ENCODE peak calls at places on chromosome 7, in ten cellular contexts. B, F, L, C, E, D, Y, X, H and Z are unnamed samples.

GRCh38 chr7:52114509-52114908 is 797.9 kb upstream of the COBL start:
- DNase-seq in B (no peak), F (no peak), L (no peak), C (no peak), E (no peak), D (no peak), Y (no peak), X (no peak), H (no peak), Z (no peak)

GRCh38 chr7:124027236-124027635 is 5.6 kb downstream of the TMEM229A start:
- DNase-seq in B (no peak), F (no peak), L (no peak), C (peak; percentile 47), E (no peak), D (no peak), Y (no peak), X (no peak), H (no peak), Z (no peak)

GRCh38 chr7:117777335-117778150 is 95.7 kb downstream of the CTTNBP2 start:
- DNase-seq in B (no peak), F (no peak), L (no peak), C (no peak), E (peak; percentile 49), D (no peak), Y (no peak), X (no peak), H (no peak), Z (no peak)

GRCh38 chr7:28656529-28656928 is 244.2 kb downstream of the CREB5 start:
- DNase-seq in B (no peak), F (no peak), L (no peak), C (no peak), E (no peak), D (no peak), Y (no peak), X (no peak), H (no peak), Z (no peak)

GRCh38 chr7:33757563-33758165 is 147.7 kb upstream of the BMPER start:
- DNase-seq in B (no peak), F (no peak), L (no peak), C (peak; percentile 19), E (no peak), D (peak; percentile 34), Y (peak; percentile 78), X (no peak), H (peak; percentile 22), Z (peak; percentile 54)

GRCh38 chr7:108135446-108136190 is 5.5 kb upstream of the LAMB4 start:
- DNase-seq in B (no peak), F (no peak), L (no peak), C (no peak), E (no peak), D (no peak), Y (no peak), X (no peak), H (no peak), Z (no peak)

GRCh38 chr7:39761435-39761834 is 138.1 kb downstream of the RALA start:
- DNase-seq in B (no peak), F (no peak), L (no peak), C (no peak), E (peak; percentile 45), D (no peak), Y (no peak), X (no peak), H (no peak), Z (no peak)

GRCh38 chr7:1295776-1296726 is 63.4 kb downstream of the UNCX start:
- DNase-seq in B (no peak), F (no peak), L (peak; percentile 34), C (no peak), E (no peak), D (no peak), Y (no peak), X (no peak), H (no peak), Z (no peak)

GRCh38 chr7:12951397-12951801 is 264.0 kb downstream of the ARL4A start:
- DNase-seq in B (no peak), F (no peak), L (no peak), C (no peak), E (no peak), D (peak; percentile 24), Y (peak; percentile 63), X (no peak), H (peak; percentile 62), Z (peak; percentile 79)

GRCh38 chr7:1227814-1228534 is 4.7 kb upstream of the UNCX start:
- DNase-seq in B (no peak), F (no peak), L (no peak), C (no peak), E (no peak), D (no peak), Y (no peak), X (no peak), H (no peak), Z (no peak)

GRCh38 chr7:3544202-3544601 is 243.2 kb downstream of the SDK1 start:
- DNase-seq in B (no peak), F (no peak), L (no peak), C (no peak), E (no peak), D (no peak), Y (no peak), X (no peak), H (no peak), Z (no peak)

GRCh38 chr7:1117321-1117928 is 29.5 kb downstream of the GPER1 start:
- DNase-seq in B (peak; percentile 19), F (no peak), L (peak; percentile 12), C (no peak), E (no peak), D (no peak), Y (no peak), X (no peak), H (no peak), Z (no peak)

GRCh38 chr7:95427123-95427522 is 7.7 kb downstream of the PON2 start:
- DNase-seq in B (no peak), F (no peak), L (no peak), C (peak; percentile 59), E (no peak), D (no peak), Y (no peak), X (no peak), H (no peak), Z (no peak)

GRCh38 chr7:100141554-100141949 is 7.2 kb upstream of the LAMTOR4 start:
- DNase-seq in B (no peak), F (no peak), L (no peak), C (no peak), E (no peak), D (no peak), Y (no peak), X (no peak), H (no peak), Z (no peak)

GRCh38 chr7:124462249-124462648 is 303.3 kb downstream of the GPR37 start:
- DNase-seq in B (no peak), F (no peak), L (no peak), C (no peak), E (no peak), D (no peak), Y (peak; percentile 1), X (no peak), H (no peak), Z (peak; percentile 98)